ENCODE peak calls at places on chromosomes 3 and 15, in six cellular contexts. Y, V, D, K, F and E are unnamed samples. For H3K36me3, the result is how much of the 10 kb centered on the place peaks cover.

GRCh38 chr3:183295211-183295610 is 42.2 kb downstream of the B3GNT5 start:
- DNase-seq in D (no peak), F (no peak), V (no peak), K (peak), Y (peak), E (no peak)

GRCh38 chr3:187914231-187914630 is 169.0 kb upstream of the BCL6 start:
- DNase-seq in V (no peak), F (no peak), D (no peak), K (no peak), Y (peak), E (no peak)

GRCh38 chr3:70108072-70108471 is 108.5 kb downstream of the SAMMSON start:
- DNase-seq in Y (peak), V (peak), D (no peak), K (no peak), F (no peak), E (peak)

GRCh38 chr15:40367038-40367672 is 9.1 kb downstream of the DISP2 start:
- DNase-seq in K (no peak), Y (no peak), D (peak), F (no peak), V (no peak), E (no peak)

GRCh38 chr3:63580151-63580550 is 72.3 kb upstream of the SNTN start:
- DNase-seq in V (no peak), F (no peak), Y (no peak), K (no peak), D (no peak), E (no peak)

GRCh38 chr15:65028921-65029735 is at the start of gene MTFMT:
- DNase-seq in V (peak), Y (peak), K (peak), F (peak), D (peak), E (peak)

GRCh38 chr3:193031909-193032308 is 114.3 kb upstream of the MB21D2 start:
- DNase-seq in F (no peak), V (no peak), K (no peak), D (no peak), Y (no peak), E (no peak)

GRCh38 chr3:10389995-10390394 is 69.1 kb upstream of the SEC13 start:
- DNase-seq in Y (no peak), F (no peak), D (no peak), K (no peak), V (no peak), E (no peak)

GRCh38 chr3:129312671-129313414 is 34.2 kb downstream of the HMCES start:
- DNase-seq in F (no peak), K (peak), V (no peak), D (no peak), Y (no peak), E (peak)

GRCh38 chr15:93047621-93048425 is 41.2 kb downstream of the RGMA start:
- DNase-seq in V (no peak), D (no peak), F (no peak), Y (no peak), K (no peak), E (no peak)

GRCh38 chr3:31356941-31357340 is 175.8 kb upstream of the STT3B start:
- DNase-seq in Y (peak), K (peak), F (no peak), D (peak), V (peak), E (no peak)

GRCh38 chr3:52428151-52429005 is 16.5 kb downstream of the SEMA3G start:
- DNase-seq in F (peak), V (no peak), D (peak), Y (peak), K (no peak), E (peak)

GRCh38 chr3:192409203-192409837 is 318.0 kb downstream of the FGF12 start:
- DNase-seq in D (peak), K (no peak), F (peak), V (no peak), Y (no peak), E (peak)

GRCh38 chr3:32391643-32392529 is at the start of gene CMTM7:
- DNase-seq in K (peak), F (peak), V (peak), Y (peak), D (peak), E (peak)

GRCh38 chr3:45986303-45986982 is 9.2 kb downstream of the FYCO1 start:
- DNase-seq in F (no peak), D (peak), Y (no peak), K (peak), V (no peak), E (no peak)

DNA sequence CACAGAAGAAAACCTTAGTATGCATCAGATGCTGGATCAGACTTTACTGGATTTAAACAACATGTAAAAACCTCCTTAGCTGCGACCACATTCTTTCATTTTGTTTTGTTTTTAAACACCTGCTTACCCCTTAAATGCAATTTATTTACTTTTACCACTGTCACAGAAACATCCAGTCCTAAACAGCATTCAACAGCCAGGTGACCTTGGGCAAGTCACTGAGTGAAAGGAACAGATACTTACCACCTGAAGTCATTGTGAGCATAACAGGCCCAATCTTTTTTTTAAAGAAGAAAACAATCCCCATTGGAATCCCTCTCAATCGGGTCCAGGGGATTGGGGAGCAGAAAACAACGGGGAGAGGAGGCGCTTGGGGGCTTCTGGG is 390 bp downstream of the STARD5 start:
- DNase-seq in D (no peak), Y (no peak), F (no peak), K (no peak), V (no peak), E (no peak)
- H3K27ac ChIP-seq in D (peak), Y (no peak), F (peak), K (peak), V (peak), E (peak)

GRCh38 chr3:39810647-39811161 is 1.3 kb downstream of the MYRIP start:
- DNase-seq in Y (no peak), D (no peak), F (no peak), K (no peak), V (no peak), E (no peak)

GRCh38 chr3:39812537-39812936 is 3.1 kb downstream of the MYRIP start:
- DNase-seq in V (no peak), D (no peak), F (no peak), Y (no peak), K (no peak), E (no peak)

GRCh38 chr3:39809995-39810595 is 686 bp downstream of the MYRIP start:
- DNase-seq in V (no peak), F (peak), Y (no peak), D (peak), K (no peak), E (no peak)

GRCh38 chr3:39811561-39811960 is 2.2 kb downstream of the MYRIP start:
- DNase-seq in Y (no peak), F (no peak), K (no peak), V (no peak), D (no peak), E (no peak)

DNA sequence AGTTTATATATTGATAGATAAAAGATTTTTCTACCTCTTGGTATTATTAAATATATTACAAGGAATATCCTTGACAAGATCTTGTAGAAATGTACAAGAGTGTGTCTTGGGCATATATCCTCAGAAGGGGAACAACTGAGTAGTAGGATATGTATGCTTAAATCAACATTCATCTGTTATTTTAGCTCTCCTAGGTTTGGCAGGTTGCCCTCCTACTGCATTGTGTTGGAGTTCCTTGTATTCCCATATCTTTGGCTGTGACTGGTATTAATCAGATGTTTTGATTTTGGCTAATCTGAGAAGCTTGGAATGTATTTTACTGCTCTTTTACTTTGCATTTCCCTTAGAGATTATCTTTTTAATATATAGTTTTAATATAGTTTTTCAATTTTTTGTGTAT is 4.6 kb downstream of the MYRIP start:
- DNase-seq in Y (no peak), V (no peak), D (no peak), F (no peak), K (no peak), E (no peak)
- H3K4me3 ChIP-seq in Y (no peak), V (no peak), D (no peak), F (no peak), K (no peak), E (no peak)

GRCh38 chr3:6580808-6581207 is 280.1 kb upstream of the GRM7 start:
- DNase-seq in Y (no peak), F (no peak), V (no peak), D (no peak), K (no peak), E (no peak)

GRCh38 chr3:6578526-6578925 is 282.4 kb upstream of the GRM7 start:
- DNase-seq in F (no peak), Y (no peak), K (no peak), D (no peak), V (no peak), E (no peak)

GRCh38 chr3:6577584-6577983 is 283.3 kb upstream of the GRM7 start:
- DNase-seq in D (no peak), K (no peak), F (no peak), V (no peak), Y (no peak), E (no peak)
- H3K36me3 ChIP-seq in D (under half), K (under half), F (under half), V (under half), Y (under half), E (under half)

GRCh38 chr3:62095756-62096155 is 277.6 kb downstream of the FEZF2 start:
- DNase-seq in Y (no peak), D (no peak), F (no peak), K (no peak), V (no peak), E (no peak)
- H3K27ac ChIP-seq in Y (no peak), D (no peak), F (no peak), K (no peak), V (no peak), E (no peak)

DNA sequence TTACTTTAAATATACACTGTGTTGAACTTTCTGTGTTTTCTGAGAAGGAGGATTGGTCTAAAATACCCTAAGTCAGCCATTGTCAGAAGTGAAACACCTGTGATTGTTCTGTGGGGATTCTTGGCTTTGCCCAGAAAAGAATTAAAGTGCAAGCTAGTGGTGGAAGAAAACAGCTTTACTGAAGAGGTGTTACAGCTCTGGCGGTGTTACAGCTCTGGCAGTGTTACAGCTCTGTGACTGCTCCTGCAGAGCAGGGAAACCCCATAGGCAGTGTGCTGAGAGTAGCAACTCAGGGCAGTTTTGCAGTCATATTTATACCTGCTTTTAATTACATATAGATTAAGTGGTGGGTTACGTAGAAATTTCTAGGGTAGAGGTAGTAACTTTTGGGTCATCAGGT is 66.6 kb downstream of the C3orf20 start:
- DNase-seq in D (no peak), Y (no peak), K (no peak), F (no peak), V (no peak), E (no peak)
- H3K4me3 ChIP-seq in D (no peak), Y (no peak), K (no peak), F (no peak), V (no peak), E (no peak)

GRCh38 chr15:100914876-100915275 is 4.3 kb upstream of the LRRK1 start:
- DNase-seq in F (no peak), D (no peak), Y (peak), V (no peak), K (peak), E (no peak)
- H3K36me3 ChIP-seq in F (under half), D (under half), Y (under half), V (under half), K (under half), E (under half)

DNA sequence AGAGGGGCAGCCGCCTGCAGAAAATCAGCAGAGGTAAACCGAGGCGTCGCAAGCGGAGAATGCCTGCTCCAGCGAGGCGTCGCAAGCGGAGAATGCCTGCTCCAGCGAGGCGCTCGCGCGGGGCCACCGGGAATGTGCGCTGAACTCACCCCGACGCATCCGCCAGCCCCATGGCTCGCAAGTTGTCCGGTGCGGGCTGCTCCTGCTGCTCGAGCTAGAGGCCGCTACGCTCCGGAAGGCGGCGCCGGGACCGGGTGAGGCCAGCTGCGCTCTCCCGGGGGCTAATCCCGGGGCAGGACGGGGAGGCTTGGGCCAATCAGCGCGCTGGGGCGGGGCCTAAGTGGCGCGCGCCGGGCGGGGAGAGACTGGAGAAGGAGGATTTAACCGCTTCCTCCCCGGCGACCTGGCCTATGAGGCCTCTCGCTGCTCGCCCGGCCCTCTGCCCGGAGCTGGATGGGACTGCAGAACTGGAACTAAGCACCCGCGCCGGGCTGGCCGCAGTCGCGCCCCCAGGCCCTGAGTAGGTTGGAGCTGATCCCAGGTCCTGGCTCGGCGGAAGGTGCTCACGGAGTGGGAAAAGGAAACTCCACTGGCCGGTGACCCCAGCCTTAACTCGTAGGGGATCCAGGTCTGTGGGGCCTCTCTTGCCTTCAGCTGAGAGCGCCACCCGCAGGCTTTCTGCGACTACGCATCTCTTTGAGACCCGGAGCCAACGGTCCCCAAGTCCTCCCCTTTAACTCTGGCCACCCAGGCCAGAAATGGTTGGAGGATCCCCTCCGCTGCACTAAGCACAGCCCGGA is at the start of gene SLC26A6:
- DNase-seq in D (peak), K (peak), Y (peak), V (peak), F (peak), E (peak)
- H3K27ac ChIP-seq in D (peak), K (peak), Y (peak), V (peak), F (peak), E (peak)

DNA sequence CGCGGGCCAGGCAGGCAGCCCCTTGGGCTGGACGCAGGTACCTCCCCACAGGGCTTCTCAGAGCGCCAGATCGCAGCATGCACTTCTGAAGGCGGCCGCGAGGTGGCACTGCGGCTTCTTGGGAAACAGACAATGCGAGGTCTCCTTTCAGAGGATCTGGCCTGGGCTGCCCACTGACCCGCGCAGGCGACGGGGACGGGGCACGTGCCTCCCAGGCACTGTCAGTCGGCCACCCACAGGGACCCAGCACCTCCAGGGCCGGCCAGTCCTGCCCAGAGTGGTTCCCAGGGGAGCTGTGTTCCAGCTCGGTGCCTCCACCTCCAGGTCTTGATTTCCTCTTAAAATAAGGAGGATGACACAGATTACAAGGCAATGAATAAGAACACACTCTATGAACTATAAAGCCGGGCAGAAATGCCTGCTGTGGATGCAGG is 24.4 kb upstream of the TXNRD3 start:
- DNase-seq in V (peak), Y (peak), D (peak), K (peak), F (peak), E (peak)
- H3K4me3 ChIP-seq in V (no peak), Y (no peak), D (no peak), K (no peak), F (no peak), E (peak)